ENCODE peak calls at places on chromosome 3, in ten cellular contexts. N is ovary, B is GM12878, W is adrenal gland, C is uterus, G is breast epithelium, O is IMR-90, P is K562, J is transverse colon, U is heart left ventricle. A is an unnamed sample. For H3K4me1, the result is how much of the 10 kb centered on the place peaks cover.

GRCh38 chr3:194870394-194871110 is 184.9 kb downstream of the FAM43A start:
- DNase-seq in N (no peak), B (no peak), W (no peak), C (no peak), G (no peak), O (peak), P (no peak), J (peak), U (peak), A (peak)

GRCh38 chr3:141708367-141708766 is 29.7 kb upstream of the RNF7 start:
- DNase-seq in N (no peak), B (no peak), W (no peak), C (no peak), G (no peak), O (peak), P (no peak), J (no peak), U (no peak), A (no peak)

GRCh38 chr3:156576887-156577427 is 22.0 kb upstream of the SSR3 start:
- DNase-seq in N (no peak), B (no peak), W (no peak), C (no peak), G (no peak), O (no peak), P (no peak), J (no peak), U (no peak), A (no peak)

GRCh38 chr3:45807645-45808540 is 11.6 kb upstream of the SLC6A20 start:
- DNase-seq in N (no peak), B (no peak), W (no peak), C (no peak), G (no peak), O (no peak), P (no peak), J (no peak), U (no peak), A (no peak)

GRCh38 chr3:11499144-11499543 is 144.6 kb downstream of the VGLL4 start:
- DNase-seq in N (no peak), B (no peak), W (no peak), C (no peak), G (no peak), O (peak), P (no peak), J (no peak), U (no peak), A (no peak)

GRCh38 chr3:126107203-126107939 is 23.4 kb upstream of the SLC41A3 start:
- DNase-seq in N (no peak), B (no peak), W (no peak), C (no peak), G (no peak), O (no peak), P (no peak), J (no peak), U (no peak), A (no peak)

GRCh38 chr3:109284071-109284470 is 32.2 kb downstream of the DPPA2 start:
- DNase-seq in N (no peak), B (no peak), W (no peak), C (no peak), G (no peak), O (no peak), P (no peak), J (no peak), U (no peak), A (no peak)

GRCh38 chr3:49357466-49358216 is 512 bp downstream of the GPX1 start:
- DNase-seq in N (peak), B (no peak), W (peak), C (peak), G (peak), O (peak), P (no peak), J (peak), U (peak), A (peak)

GRCh38 chr3:114127517-114127916 is 51.3 kb downstream of the DRD3 start:
- DNase-seq in N (no peak), B (no peak), W (no peak), C (no peak), G (no peak), O (peak), P (no peak), J (no peak), U (no peak), A (no peak)

GRCh38 chr3:52281980-52282801 is 3.7 kb upstream of the WDR82 start:
- DNase-seq in N (peak), B (no peak), W (no peak), C (no peak), G (no peak), O (no peak), P (no peak), J (no peak), U (no peak), A (no peak)

GRCh38 chr3:52277071-52277964 is 1.1 kb downstream of the WDR82 start:
- DNase-seq in N (peak), B (no peak), W (peak), C (peak), G (peak), O (peak), P (peak), J (peak), U (peak), A (peak)

GRCh38 chr3:52277972-52278509 is 408 bp downstream of the WDR82 start:
- DNase-seq in N (no peak), B (no peak), W (no peak), C (no peak), G (no peak), O (no peak), P (peak), J (no peak), U (peak), A (no peak)

GRCh38 chr3:52280046-52280445 is 1.6 kb upstream of the WDR82 start:
- DNase-seq in N (no peak), B (no peak), W (no peak), C (no peak), G (no peak), O (no peak), P (no peak), J (no peak), U (no peak), A (no peak)

GRCh38 chr3:52278510-52279069 is at the start of gene WDR82:
- DNase-seq in N (peak), B (peak), W (peak), C (peak), G (peak), O (peak), P (peak), J (peak), U (peak), A (peak)
- TF ChIP-seq POLR2A in N (peak), B (peak), W (peak), C (peak), G (peak), O (peak), P (peak), J (peak), U (peak), A (peak)

GRCh38 chr3:10383850-10384248 is 62.9 kb upstream of the SEC13 start:
- DNase-seq in N (no peak), B (no peak), W (no peak), C (no peak), G (no peak), O (no peak), P (no peak), J (no peak), U (no peak), A (no peak)

GRCh38 chr3:10386121-10386520 is 65.2 kb upstream of the SEC13 start:
- DNase-seq in N (no peak), B (no peak), W (no peak), C (no peak), G (no peak), O (no peak), P (no peak), J (no peak), U (no peak), A (no peak)

GRCh38 chr3:10387881-10388621 is 67.1 kb upstream of the SEC13 start:
- DNase-seq in N (no peak), B (no peak), W (no peak), C (no peak), G (no peak), O (peak), P (no peak), J (no peak), U (no peak), A (no peak)

GRCh38 chr3:10382892-10383849 is 62.3 kb upstream of the SEC13 start:
- DNase-seq in N (no peak), B (no peak), W (no peak), C (no peak), G (no peak), O (no peak), P (no peak), J (no peak), U (no peak), A (no peak)

GRCh38 chr3:10384541-10385360 is 63.8 kb upstream of the SEC13 start:
- DNase-seq in N (no peak), B (no peak), W (no peak), C (no peak), G (no peak), O (no peak), P (no peak), J (no peak), U (no peak), A (no peak)
- H3K27ac ChIP-seq in N (no peak), B (no peak), W (no peak), C (no peak), G (no peak), O (no peak), P (no peak), J (no peak), U (no peak), A (no peak)

GRCh38 chr3:98552232-98553020 is 20.6 kb downstream of the GPR15 start:
- DNase-seq in N (no peak), B (no peak), W (no peak), C (no peak), G (no peak), O (no peak), P (no peak), J (no peak), U (no peak), A (no peak)

GRCh38 chr3:98550833-98551232 is 19.1 kb downstream of the GPR15 start:
- DNase-seq in N (no peak), B (no peak), W (no peak), C (no peak), G (no peak), O (no peak), P (no peak), J (no peak), U (no peak), A (no peak)

GRCh38 chr3:98553021-98553563 is 21.3 kb downstream of the GPR15 start:
- DNase-seq in N (no peak), B (no peak), W (no peak), C (no peak), G (no peak), O (no peak), P (no peak), J (no peak), U (no peak), A (no peak)

GRCh38 chr3:98553751-98554150 is 22.0 kb downstream of the GPR15 start:
- DNase-seq in N (no peak), B (no peak), W (no peak), C (no peak), G (no peak), O (no peak), P (no peak), J (no peak), U (no peak), A (no peak)

DNA sequence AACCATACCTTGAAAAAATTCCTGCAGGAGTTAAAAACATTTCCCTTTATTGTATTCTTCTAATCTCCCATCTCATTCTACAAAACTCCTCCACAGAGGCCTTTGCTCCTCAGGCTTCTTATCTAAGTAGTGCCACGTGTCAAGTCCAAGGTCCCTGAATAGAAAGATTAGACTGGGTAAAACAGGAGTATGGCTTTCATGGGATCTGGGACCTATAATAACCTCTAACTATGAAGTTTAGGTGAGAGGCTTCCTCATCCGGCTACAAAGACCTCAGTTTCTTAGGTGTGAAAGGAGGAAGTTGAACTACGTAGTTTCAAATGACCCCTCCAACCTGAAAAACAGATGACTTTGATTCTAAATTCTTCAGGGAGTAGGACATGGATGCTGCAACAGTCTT is 20.0 kb downstream of the GPR15 start:
- DNase-seq in N (no peak), B (no peak), W (no peak), C (no peak), G (no peak), O (no peak), P (peak), J (no peak), U (no peak), A (no peak)
- H3K4me1 ChIP-seq in N (under half), B (under half), W (under half), C (under half), G (under half), O (under half), P (under half), J (under half), U (under half), A (under half)

GRCh38 chr3:175247629-175248028 is 388.5 kb downstream of the NAALADL2 start:
- DNase-seq in N (no peak), B (no peak), W (no peak), C (no peak), G (no peak), O (no peak), P (no peak), J (no peak), U (no peak), A (no peak)
- TF ChIP-seq POLR2A in N (no peak), B (no peak), W (no peak), C (no peak), G (no peak), O (no peak), P (no peak), J (no peak), U (no peak), A (no peak)

GRCh38 chr3:16975083-16975482 is 90.3 kb downstream of the PLCL2 start:
- DNase-seq in N (no peak), B (no peak), W (no peak), C (no peak), G (no peak), O (no peak), P (no peak), J (no peak), U (no peak), A (no peak)
- H3K27ac ChIP-seq in N (no peak), B (no peak), W (no peak), C (no peak), G (no peak), O (no peak), P (no peak), J (no peak), U (no peak), A (no peak)

A was measured in right lobe of liver.